ENCODE peak calls at places on chromosomes 3 and 15, in seven cellular contexts. One of them, this sample, is unnamed.

GRCh38 chr3:169509359-169509758 is 154.2 kb downstream of the MECOM start:
- DNase-seq in breast epithelium: no peak
- DNase-seq in body of pancreas: no peak
- DNase-seq in endothelial cell of umbilical vein: peak; percentile 38
- DNase-seq in sigmoid colon: no peak
- DNase-seq in GM12878: peak; percentile 37
- DNase-seq in HepG2: no peak
- DNase-seq in this sample: no peak

GRCh38 chr3:152961323-152961722 is 126.4 kb downstream of the P2RY1 start:
- DNase-seq in body of pancreas: peak; percentile 16
- DNase-seq in GM12878: peak; percentile 5
- DNase-seq in sigmoid colon: no peak
- DNase-seq in breast epithelium: no peak
- DNase-seq in endothelial cell of umbilical vein: peak; percentile 52
- DNase-seq in HepG2: peak; percentile 19
- DNase-seq in this sample: no peak

GRCh38 chr3:112847692-112848091 is 1.0 kb upstream of the CD200R1L start:
- DNase-seq in body of pancreas: no peak
- DNase-seq in endothelial cell of umbilical vein: no peak
- DNase-seq in GM12878: no peak
- DNase-seq in sigmoid colon: no peak
- DNase-seq in HepG2: no peak
- DNase-seq in breast epithelium: no peak
- DNase-seq in this sample: no peak

GRCh38 chr3:179884136-179884535 is 152.6 kb downstream of the PEX5L start:
- DNase-seq in sigmoid colon: no peak
- DNase-seq in breast epithelium: no peak
- DNase-seq in GM12878: no peak
- DNase-seq in body of pancreas: no peak
- DNase-seq in endothelial cell of umbilical vein: no peak
- DNase-seq in HepG2: no peak
- DNase-seq in this sample: no peak

GRCh38 chr3:43773273-43774104 is 82.8 kb downstream of the ABHD5 start:
- DNase-seq in body of pancreas: no peak
- DNase-seq in sigmoid colon: no peak
- DNase-seq in HepG2: peak; percentile 18
- DNase-seq in breast epithelium: no peak
- DNase-seq in GM12878: no peak
- DNase-seq in endothelial cell of umbilical vein: no peak
- DNase-seq in this sample: peak; percentile 38

GRCh38 chr3:72488736-72489030 is 359.6 kb downstream of the SHQ1 start:
- DNase-seq in GM12878: no peak
- DNase-seq in HepG2: no peak
- DNase-seq in endothelial cell of umbilical vein: no peak
- DNase-seq in sigmoid colon: no peak
- DNase-seq in breast epithelium: no peak
- DNase-seq in body of pancreas: no peak
- DNase-seq in this sample: no peak

GRCh38 chr3:50204052-50204803 is 843 bp upstream of the SLC38A3 start:
- DNase-seq in GM12878: no peak
- DNase-seq in HepG2: no peak
- DNase-seq in breast epithelium: no peak
- DNase-seq in sigmoid colon: no peak
- DNase-seq in endothelial cell of umbilical vein: no peak
- DNase-seq in body of pancreas: no peak
- DNase-seq in this sample: no peak

GRCh38 chr3:52084954-52085730 is 28.8 kb upstream of the DUSP7 start:
- DNase-seq in sigmoid colon: no peak
- DNase-seq in endothelial cell of umbilical vein: no peak
- DNase-seq in body of pancreas: no peak
- DNase-seq in GM12878: no peak
- DNase-seq in breast epithelium: no peak
- DNase-seq in HepG2: no peak
- DNase-seq in this sample: no peak

GRCh38 chr3:194401346-194401745 is 2.3 kb upstream of the GP5 start:
- DNase-seq in HepG2: no peak
- DNase-seq in breast epithelium: no peak
- DNase-seq in body of pancreas: no peak
- DNase-seq in endothelial cell of umbilical vein: no peak
- DNase-seq in GM12878: no peak
- DNase-seq in sigmoid colon: no peak
- DNase-seq in this sample: no peak

GRCh38 chr3:126154391-126155279 is 25.8 kb downstream of the ALDH1L1 start:
- DNase-seq in sigmoid colon: no peak
- DNase-seq in GM12878: no peak
- DNase-seq in HepG2: no peak
- DNase-seq in breast epithelium: no peak
- DNase-seq in endothelial cell of umbilical vein: no peak
- DNase-seq in body of pancreas: no peak
- DNase-seq in this sample: no peak

DNA sequence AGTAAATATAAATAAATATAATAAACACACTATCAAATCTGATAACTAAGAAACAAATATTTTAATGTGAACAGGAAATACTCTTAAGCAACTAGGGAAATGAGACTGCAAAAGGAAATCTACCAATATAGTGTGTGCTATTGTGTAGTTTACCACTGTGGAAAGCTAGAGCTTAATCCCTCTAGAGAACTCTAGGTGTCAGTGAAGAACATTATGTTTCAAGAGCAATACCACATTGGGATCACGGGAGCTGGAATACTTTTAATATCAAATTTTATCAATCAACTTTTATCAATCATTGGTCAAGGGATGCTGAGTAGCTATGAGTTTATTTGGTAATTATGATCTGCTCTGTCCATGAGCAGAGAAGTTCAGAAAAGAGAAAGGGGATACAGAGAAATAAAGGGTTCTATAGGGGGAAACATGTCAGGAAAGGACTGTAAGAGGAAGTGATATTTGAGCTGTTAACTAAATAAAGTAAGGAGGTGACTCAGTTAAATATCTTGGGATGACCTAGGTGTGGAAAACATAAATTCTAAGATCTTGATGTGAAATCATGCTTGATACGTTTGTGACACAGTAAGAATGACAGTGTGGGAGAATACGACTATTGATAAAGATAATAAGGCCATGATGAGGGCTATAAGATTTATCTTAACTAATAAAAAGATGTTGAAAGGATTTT is 762.2 kb upstream of the ALCAM start:
- DNase-seq in GM12878: no peak
- DNase-seq in sigmoid colon: no peak
- DNase-seq in breast epithelium: no peak
- DNase-seq in endothelial cell of umbilical vein: peak; percentile 73
- DNase-seq in HepG2: no peak
- DNase-seq in body of pancreas: no peak
- DNase-seq in this sample: no peak
- H3K27ac ChIP-seq in GM12878: no peak overlapping the region
- H3K27ac ChIP-seq in sigmoid colon: no peak overlapping the region
- H3K27ac ChIP-seq in breast epithelium: no peak overlapping the region
- H3K27ac ChIP-seq in endothelial cell of umbilical vein: peak overlapping the region; percentile 25
- H3K27ac ChIP-seq in HepG2: no peak overlapping the region
- H3K27ac ChIP-seq in body of pancreas: no peak overlapping the region
- H3K27ac ChIP-seq in this sample: no peak overlapping the region

GRCh38 chr3:120450261-120450913 is 405 bp downstream of the FSTL1 start:
- DNase-seq in body of pancreas: peak; percentile 35
- DNase-seq in endothelial cell of umbilical vein: peak; percentile 50
- DNase-seq in sigmoid colon: peak; percentile 75
- DNase-seq in HepG2: no peak
- DNase-seq in GM12878: no peak
- DNase-seq in breast epithelium: peak; percentile 53
- DNase-seq in this sample: peak; percentile 31

GRCh38 chr3:120451670-120452220 is 953 bp upstream of the FSTL1 start:
- DNase-seq in endothelial cell of umbilical vein: no peak
- DNase-seq in HepG2: no peak
- DNase-seq in sigmoid colon: no peak
- DNase-seq in GM12878: no peak
- DNase-seq in breast epithelium: no peak
- DNase-seq in body of pancreas: no peak
- DNase-seq in this sample: no peak

GRCh38 chr3:120452816-120453215 is 2.0 kb upstream of the FSTL1 start:
- DNase-seq in breast epithelium: no peak
- DNase-seq in endothelial cell of umbilical vein: no peak
- DNase-seq in GM12878: no peak
- DNase-seq in body of pancreas: no peak
- DNase-seq in sigmoid colon: no peak
- DNase-seq in HepG2: no peak
- DNase-seq in this sample: no peak

GRCh38 chr3:120449701-120450216 is 1.0 kb downstream of the FSTL1 start:
- DNase-seq in body of pancreas: no peak
- DNase-seq in HepG2: no peak
- DNase-seq in sigmoid colon: peak; percentile 75
- DNase-seq in breast epithelium: no peak
- DNase-seq in GM12878: no peak
- DNase-seq in endothelial cell of umbilical vein: peak; percentile 59
- DNase-seq in this sample: no peak

DNA sequence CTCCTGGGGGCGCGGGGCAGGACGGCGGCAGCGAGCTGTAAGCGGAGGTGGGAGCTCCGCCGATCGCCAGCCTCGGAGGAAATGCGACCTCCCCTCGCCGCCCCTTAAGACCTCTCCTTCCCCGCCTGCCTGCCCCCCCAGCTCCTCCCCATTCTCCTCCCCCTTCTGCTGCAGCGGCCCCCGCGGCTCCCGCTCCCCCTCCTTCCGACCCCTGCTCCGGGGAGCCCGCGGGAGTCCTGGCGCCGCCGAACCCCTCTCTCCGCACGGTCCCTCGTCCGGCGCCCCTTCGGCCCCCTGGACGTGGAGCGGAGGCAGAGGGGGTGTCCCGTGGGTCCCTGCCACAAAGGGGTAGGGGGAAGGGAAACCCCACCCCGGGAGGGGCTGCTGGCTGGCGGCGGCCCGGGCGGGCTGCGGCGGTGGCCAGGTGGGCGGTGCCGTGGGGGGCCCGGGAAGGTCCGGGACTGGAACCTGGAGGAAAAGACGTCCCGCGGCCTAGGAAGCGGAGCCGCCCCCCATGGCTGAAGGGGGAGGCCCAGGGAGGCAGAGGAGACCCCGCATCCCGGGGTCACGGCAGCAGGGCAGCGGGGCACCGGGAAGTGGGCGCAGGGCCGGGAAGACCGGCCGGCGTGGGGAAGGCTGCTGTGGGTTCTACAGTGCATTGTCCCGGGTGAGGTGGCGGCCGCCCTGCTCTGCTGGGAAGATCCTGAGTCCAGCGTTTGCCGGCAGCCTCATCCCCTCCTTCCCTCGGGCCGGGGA is at the start of gene FSTL1:
- DNase-seq in HepG2: no peak
- DNase-seq in endothelial cell of umbilical vein: peak; percentile 67
- DNase-seq in breast epithelium: peak; percentile 57
- DNase-seq in body of pancreas: no peak
- DNase-seq in GM12878: no peak
- DNase-seq in sigmoid colon: peak; percentile 91
- DNase-seq in this sample: no peak
- TF ChIP-seq POLR2A in HepG2: no peak
- TF ChIP-seq POLR2A in endothelial cell of umbilical vein: peak; percentile 95
- TF ChIP-seq POLR2A in breast epithelium: peak; percentile 71
- TF ChIP-seq POLR2A in body of pancreas: peak; percentile 34
- TF ChIP-seq POLR2A in GM12878: peak; percentile 46
- TF ChIP-seq POLR2A in sigmoid colon: peak; percentile 31
- TF ChIP-seq POLR2A in this sample: no peak

GRCh38 chr15:33067456-33067855 is 127.1 kb downstream of the FMN1 start:
- DNase-seq in breast epithelium: no peak
- DNase-seq in sigmoid colon: no peak
- DNase-seq in body of pancreas: no peak
- DNase-seq in HepG2: no peak
- DNase-seq in endothelial cell of umbilical vein: no peak
- DNase-seq in GM12878: no peak
- DNase-seq in this sample: no peak

GRCh38 chr15:33069161-33069560 is 125.4 kb downstream of the FMN1 start:
- DNase-seq in HepG2: no peak
- DNase-seq in sigmoid colon: no peak
- DNase-seq in endothelial cell of umbilical vein: no peak
- DNase-seq in body of pancreas: no peak
- DNase-seq in GM12878: no peak
- DNase-seq in breast epithelium: no peak
- DNase-seq in this sample: no peak

GRCh38 chr15:33066584-33066983 is 127.9 kb downstream of the FMN1 start:
- DNase-seq in body of pancreas: no peak
- DNase-seq in endothelial cell of umbilical vein: no peak
- DNase-seq in HepG2: no peak
- DNase-seq in breast epithelium: no peak
- DNase-seq in sigmoid colon: no peak
- DNase-seq in GM12878: no peak
- DNase-seq in this sample: no peak

GRCh38 chr15:33068531-33068990 is 126.0 kb downstream of the FMN1 start:
- DNase-seq in body of pancreas: peak; percentile 34
- DNase-seq in breast epithelium: peak; percentile 76
- DNase-seq in sigmoid colon: no peak
- DNase-seq in endothelial cell of umbilical vein: no peak
- DNase-seq in GM12878: no peak
- DNase-seq in HepG2: peak; percentile 6
- DNase-seq in this sample: peak; percentile 90

DNA sequence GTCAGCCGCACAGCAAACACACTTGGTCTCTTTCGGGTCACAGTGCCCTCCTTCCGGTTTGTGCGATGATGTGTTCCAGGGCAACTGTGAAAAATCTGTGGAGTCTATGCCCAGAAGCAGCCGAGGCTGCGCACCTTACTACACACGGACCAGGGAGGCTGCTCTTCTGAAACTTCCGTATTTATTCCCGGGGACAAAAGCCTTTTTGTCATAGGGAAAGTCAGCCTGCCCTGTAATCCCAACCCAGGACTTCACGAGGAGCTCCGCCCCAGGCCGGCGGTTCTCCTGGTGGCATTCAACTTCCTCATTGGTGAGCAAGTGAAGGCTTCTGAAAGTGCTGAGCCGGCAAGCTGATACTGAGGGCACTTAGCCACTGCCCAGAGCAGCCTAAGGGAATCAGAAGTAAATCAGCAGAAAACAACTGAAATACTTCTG is 126.5 kb downstream of the FMN1 start:
- DNase-seq in endothelial cell of umbilical vein: no peak
- DNase-seq in HepG2: peak; percentile 66
- DNase-seq in sigmoid colon: peak; percentile 74
- DNase-seq in breast epithelium: peak; percentile 65
- DNase-seq in GM12878: no peak
- DNase-seq in body of pancreas: peak; percentile 52
- DNase-seq in this sample: peak; percentile 87
- H3K4me3 ChIP-seq in endothelial cell of umbilical vein: no peak overlapping the region
- H3K4me3 ChIP-seq in HepG2: peak overlapping the region; percentile 56
- H3K4me3 ChIP-seq in sigmoid colon: peak overlapping the region; percentile 5
- H3K4me3 ChIP-seq in breast epithelium: peak overlapping the region; percentile 48
- H3K4me3 ChIP-seq in GM12878: no peak overlapping the region
- H3K4me3 ChIP-seq in body of pancreas: no peak overlapping the region
- H3K4me3 ChIP-seq in this sample: peak overlapping the region; percentile 36

DNA sequence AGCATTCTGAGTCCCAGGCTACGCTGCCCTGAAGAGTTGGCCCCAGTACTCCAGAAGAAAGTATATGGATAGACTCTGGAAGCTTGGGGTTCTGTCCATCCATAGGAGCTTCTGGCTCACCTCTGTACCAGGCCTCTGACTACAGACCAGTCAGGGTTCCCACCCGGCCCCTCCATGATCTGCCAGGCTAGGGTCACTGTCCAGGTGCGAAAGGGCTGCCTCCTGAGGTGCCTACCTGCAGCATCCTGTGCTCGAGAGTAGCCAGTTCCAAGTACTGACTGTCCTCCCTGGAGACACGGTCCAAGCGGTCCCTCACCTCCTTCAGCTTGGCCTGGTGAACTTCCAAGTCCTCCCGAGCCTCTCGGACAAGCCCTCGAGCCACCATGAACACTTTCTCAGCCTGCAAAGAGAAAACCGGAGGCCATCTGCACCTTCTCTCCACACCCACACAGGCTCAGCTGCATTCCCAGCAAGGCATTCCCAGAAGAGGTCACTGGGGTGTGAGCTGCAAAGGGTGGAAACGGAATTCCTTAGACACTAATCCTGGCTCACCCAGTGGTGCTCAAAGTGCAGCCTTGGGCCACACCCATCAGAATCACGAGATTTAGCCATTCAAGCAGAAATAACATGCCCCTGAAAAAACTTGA is 3.7 kb upstream of the PLXNB1 start:
- DNase-seq in HepG2: peak; percentile 79
- DNase-seq in body of pancreas: no peak
- DNase-seq in breast epithelium: no peak
- DNase-seq in endothelial cell of umbilical vein: peak; percentile 12
- DNase-seq in GM12878: no peak
- DNase-seq in sigmoid colon: peak; percentile 80
- DNase-seq in this sample: peak; percentile 32
- H3K27ac ChIP-seq in HepG2: peak overlapping the region; percentile 99
- H3K27ac ChIP-seq in body of pancreas: no peak overlapping the region
- H3K27ac ChIP-seq in breast epithelium: peak overlapping the region; percentile 96
- H3K27ac ChIP-seq in endothelial cell of umbilical vein: no peak overlapping the region
- H3K27ac ChIP-seq in GM12878: peak overlapping the region; percentile 54
- H3K27ac ChIP-seq in sigmoid colon: peak overlapping the region; percentile 94
- H3K27ac ChIP-seq in this sample: peak overlapping the region; percentile 59

This sample was measured in stomach.